ENCODE peak calls at places on chromosomes 12 and 14, in four cellular contexts. One of them, this sample, is unnamed.

GRCh38 chr14:76726551-76726961 is 34.7 kb upstream of the VASH1 start:
- DNase-seq in endothelial cell of umbilical vein: no peak
- DNase-seq in MM.1S: no peak
- DNase-seq in IMR-90: no peak
- DNase-seq in this sample: peak; percentile 61

GRCh38 chr12:111413442-111414086 is 7.8 kb downstream of the SH2B3 start:
- DNase-seq in IMR-90: peak; percentile 77
- DNase-seq in MM.1S: no peak
- DNase-seq in endothelial cell of umbilical vein: peak; percentile 43
- DNase-seq in this sample: peak; percentile 80

GRCh38 chr14:31410048-31410654 is 10.2 kb downstream of the HEATR5A start:
- DNase-seq in IMR-90: no peak
- DNase-seq in endothelial cell of umbilical vein: no peak
- DNase-seq in MM.1S: no peak
- DNase-seq in this sample: no peak

GRCh38 chr12:53751336-53752191 is at the start of gene CISTR:
- DNase-seq in endothelial cell of umbilical vein: no peak
- DNase-seq in MM.1S: peak; percentile 23
- DNase-seq in IMR-90: no peak
- DNase-seq in this sample: peak; percentile 81

GRCh38 chr12:123398177-123398916 is 14.4 kb downstream of the KMT5A start:
- DNase-seq in IMR-90: peak; percentile 37
- DNase-seq in endothelial cell of umbilical vein: peak; percentile 87
- DNase-seq in MM.1S: no peak
- DNase-seq in this sample: no peak

GRCh38 chr14:86057018-86057667 is 527.2 kb downstream of the FLRT2 start:
- DNase-seq in MM.1S: peak; percentile 7
- DNase-seq in IMR-90: peak; percentile 39
- DNase-seq in endothelial cell of umbilical vein: peak; percentile 36
- DNase-seq in this sample: peak; percentile 63

GRCh38 chr12:114848661-114849060 is 164.7 kb upstream of the TBX3 start:
- DNase-seq in endothelial cell of umbilical vein: no peak
- DNase-seq in IMR-90: peak; percentile 93
- DNase-seq in MM.1S: no peak
- DNase-seq in this sample: no peak

GRCh38 chr12:26128180-26128579 is 3.3 kb upstream of the BHLHE41 start:
- DNase-seq in MM.1S: no peak
- DNase-seq in IMR-90: no peak
- DNase-seq in endothelial cell of umbilical vein: no peak
- DNase-seq in this sample: no peak

GRCh38 chr12:115225845-115226244 is 541.9 kb upstream of the TBX3 start:
- DNase-seq in endothelial cell of umbilical vein: no peak
- DNase-seq in MM.1S: no peak
- DNase-seq in IMR-90: no peak
- DNase-seq in this sample: peak; percentile 38

GRCh38 chr12:56261503-56262230 is 3.5 kb upstream of the ANKRD52 start:
- DNase-seq in IMR-90: peak; percentile 71
- DNase-seq in MM.1S: no peak
- DNase-seq in endothelial cell of umbilical vein: no peak
- DNase-seq in this sample: no peak

GRCh38 chr12:112524269-112524668 is 105.5 kb downstream of the PTPN11 start:
- DNase-seq in IMR-90: no peak
- DNase-seq in endothelial cell of umbilical vein: no peak
- DNase-seq in MM.1S: no peak
- DNase-seq in this sample: no peak

DNA sequence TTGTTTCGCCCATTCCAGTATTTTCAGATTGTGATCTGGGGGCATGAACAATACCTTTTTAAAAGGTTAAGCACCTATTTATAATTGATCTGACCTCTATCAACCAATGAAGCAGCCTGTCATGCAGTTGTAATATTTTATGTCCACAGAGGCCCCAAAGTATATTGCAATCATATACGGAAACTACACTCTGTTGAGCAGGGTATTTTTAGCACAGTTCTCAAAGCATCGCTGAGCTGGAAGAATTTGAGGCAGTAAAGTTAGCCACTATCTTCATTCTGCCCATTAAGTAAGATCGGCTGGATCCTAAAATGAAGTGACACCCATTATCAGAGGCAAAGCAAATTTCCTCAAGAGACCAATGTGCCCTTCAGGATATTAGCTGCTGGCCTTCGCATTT is 47.7 kb upstream of the GRIP1 start:
- DNase-seq in endothelial cell of umbilical vein: no peak
- DNase-seq in IMR-90: no peak
- DNase-seq in MM.1S: no peak
- DNase-seq in this sample: no peak
- H3K4me3 ChIP-seq in endothelial cell of umbilical vein: no peak overlapping the region
- H3K4me3 ChIP-seq in IMR-90: no peak overlapping the region
- H3K4me3 ChIP-seq in MM.1S: no peak overlapping the region
- H3K4me3 ChIP-seq in this sample: no peak overlapping the region

GRCh38 chr12:105102673-105103072 is 4.9 kb upstream of the WASHC4 start:
- DNase-seq in endothelial cell of umbilical vein: no peak
- DNase-seq in IMR-90: no peak
- DNase-seq in MM.1S: no peak
- DNase-seq in this sample: no peak

GRCh38 chr12:105099355-105099754 is 8.2 kb upstream of the WASHC4 start:
- DNase-seq in endothelial cell of umbilical vein: no peak
- DNase-seq in MM.1S: no peak
- DNase-seq in IMR-90: no peak
- DNase-seq in this sample: no peak

GRCh38 chr12:105100207-105100985 is 7.1 kb upstream of the WASHC4 start:
- DNase-seq in IMR-90: peak; percentile 76
- DNase-seq in MM.1S: no peak
- DNase-seq in endothelial cell of umbilical vein: peak; percentile 37
- DNase-seq in this sample: no peak

GRCh38 chr12:105104762-105105161 is 2.8 kb upstream of the WASHC4 start:
- DNase-seq in IMR-90: no peak
- DNase-seq in endothelial cell of umbilical vein: no peak
- DNase-seq in MM.1S: no peak
- DNase-seq in this sample: no peak

GRCh38 chr12:105100998-105101397 is 6.5 kb upstream of the WASHC4 start:
- DNase-seq in IMR-90: peak; percentile 45
- DNase-seq in MM.1S: no peak
- DNase-seq in endothelial cell of umbilical vein: peak; percentile 22
- DNase-seq in this sample: no peak
- TF ChIP-seq CTCF in IMR-90: peak; percentile 44
- TF ChIP-seq CTCF in MM.1S: no peak
- TF ChIP-seq CTCF in endothelial cell of umbilical vein: no peak
- TF ChIP-seq CTCF in this sample: no peak

GRCh38 chr14:75418779-75419768 is 8.7 kb upstream of the JDP2 start:
- DNase-seq in IMR-90: no peak
- DNase-seq in MM.1S: no peak
- DNase-seq in endothelial cell of umbilical vein: no peak
- DNase-seq in this sample: peak; percentile 95
- H3K9ac ChIP-seq in IMR-90: no peak overlapping the region
- H3K9ac ChIP-seq in MM.1S: no peak overlapping the region
- H3K9ac ChIP-seq in endothelial cell of umbilical vein: no peak overlapping the region
- H3K9ac ChIP-seq in this sample: no peak overlapping the region

GRCh38 chr14:100252684-100253083 is 13.7 kb downstream of the YY1 start:
- DNase-seq in endothelial cell of umbilical vein: no peak
- DNase-seq in IMR-90: no peak
- DNase-seq in MM.1S: no peak
- DNase-seq in this sample: no peak

GRCh38 chr14:100246136-100246535 is 7.2 kb downstream of the YY1 start:
- DNase-seq in MM.1S: no peak
- DNase-seq in IMR-90: no peak
- DNase-seq in endothelial cell of umbilical vein: no peak
- DNase-seq in this sample: peak; percentile 59

GRCh38 chr14:100246809-100247428 is 8.0 kb downstream of the YY1 start:
- DNase-seq in IMR-90: peak; percentile 47
- DNase-seq in endothelial cell of umbilical vein: peak; percentile 67
- DNase-seq in MM.1S: no peak
- DNase-seq in this sample: peak; percentile 49

GRCh38 chr14:100256339-100256895 is 17.5 kb downstream of the YY1 start:
- DNase-seq in MM.1S: peak; percentile 14
- DNase-seq in IMR-90: no peak
- DNase-seq in endothelial cell of umbilical vein: no peak
- DNase-seq in this sample: no peak

DNA sequence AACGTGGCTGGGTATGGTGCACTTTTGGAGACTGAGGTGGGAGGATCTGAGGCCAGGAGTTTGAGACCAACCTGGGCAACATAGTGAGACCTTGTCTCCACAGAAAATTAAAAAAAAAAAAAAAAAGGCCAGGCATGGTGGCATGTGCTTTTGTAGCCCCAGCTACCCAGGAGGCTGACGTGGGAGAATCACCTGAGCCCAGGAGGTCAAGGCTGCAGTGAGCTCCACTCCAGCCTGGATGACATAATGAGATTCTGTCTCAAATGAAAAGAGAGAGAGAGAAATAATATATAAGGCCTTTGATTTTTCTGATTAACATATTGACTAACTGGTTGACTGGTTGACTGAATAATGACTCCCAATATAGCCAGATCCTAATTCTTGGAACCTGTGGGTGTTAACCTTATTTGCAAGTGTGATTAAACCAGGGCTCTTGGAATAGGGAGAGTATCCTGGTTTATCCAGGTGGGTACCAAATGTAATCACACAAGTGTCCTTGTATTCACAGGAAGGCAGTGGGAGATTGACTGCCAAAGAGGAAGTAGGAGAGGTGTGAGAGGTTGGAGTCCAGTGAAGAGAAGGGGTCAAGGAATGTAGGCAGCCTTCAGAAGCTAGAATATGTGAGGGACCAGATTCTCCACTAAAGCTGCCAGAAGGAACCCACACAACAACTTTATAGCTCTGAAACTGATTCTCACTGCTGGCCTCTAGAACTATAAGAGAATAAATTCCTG is 12.0 kb downstream of the YY1 start:
- DNase-seq in endothelial cell of umbilical vein: no peak
- DNase-seq in IMR-90: no peak
- DNase-seq in MM.1S: no peak
- DNase-seq in this sample: no peak
- H3K4me3 ChIP-seq in endothelial cell of umbilical vein: no peak overlapping the region
- H3K4me3 ChIP-seq in IMR-90: no peak overlapping the region
- H3K4me3 ChIP-seq in MM.1S: no peak overlapping the region
- H3K4me3 ChIP-seq in this sample: no peak overlapping the region

GRCh38 chr14:72543325-72543724 is 350.6 kb downstream of the DPF3 start:
- DNase-seq in endothelial cell of umbilical vein: no peak
- DNase-seq in IMR-90: peak; percentile 57
- DNase-seq in MM.1S: no peak
- DNase-seq in this sample: peak; percentile 10

GRCh38 chr14:72540836-72541235 is 353.1 kb downstream of the DPF3 start:
- DNase-seq in endothelial cell of umbilical vein: no peak
- DNase-seq in IMR-90: no peak
- DNase-seq in MM.1S: no peak
- DNase-seq in this sample: no peak

GRCh38 chr14:72541546-72541945 is 352.4 kb downstream of the DPF3 start:
- DNase-seq in IMR-90: no peak
- DNase-seq in endothelial cell of umbilical vein: no peak
- DNase-seq in MM.1S: no peak
- DNase-seq in this sample: peak; percentile 19

GRCh38 chr14:72535485-72535884 is 358.4 kb downstream of the DPF3 start:
- DNase-seq in MM.1S: no peak
- DNase-seq in IMR-90: no peak
- DNase-seq in endothelial cell of umbilical vein: no peak
- DNase-seq in this sample: no peak

DNA sequence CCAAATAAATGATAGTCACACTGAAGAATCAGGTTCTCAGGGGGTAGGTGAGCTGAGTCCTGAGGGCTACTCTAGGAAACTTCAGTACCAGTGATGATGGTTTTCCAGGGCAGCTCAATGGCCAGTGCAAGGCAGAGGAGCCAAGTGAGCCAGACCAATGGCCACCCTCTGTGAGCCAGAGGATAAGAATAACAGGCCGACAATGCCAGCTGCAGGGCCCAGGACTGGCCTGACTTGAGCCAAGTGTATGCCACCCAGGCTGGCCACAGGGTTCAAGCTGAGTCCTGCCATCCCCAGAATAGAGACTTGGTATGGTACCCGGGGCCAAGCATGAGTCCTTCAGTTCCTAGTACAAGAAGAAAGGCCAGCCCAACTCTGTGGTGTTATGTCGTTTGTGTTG is 355.5 kb downstream of the DPF3 start:
- DNase-seq in IMR-90: no peak
- DNase-seq in MM.1S: no peak
- DNase-seq in endothelial cell of umbilical vein: no peak
- DNase-seq in this sample: no peak
- TF ChIP-seq CTCF in IMR-90: no peak
- TF ChIP-seq CTCF in MM.1S: no peak
- TF ChIP-seq CTCF in endothelial cell of umbilical vein: no peak
- TF ChIP-seq CTCF in this sample: no peak

GRCh38 chr12:117043598-117043901 is 55.7 kb downstream of the TESC start:
- DNase-seq in IMR-90: no peak
- DNase-seq in MM.1S: no peak
- DNase-seq in endothelial cell of umbilical vein: no peak
- DNase-seq in this sample: no peak

GRCh38 chr12:117040496-117040895 is 58.7 kb downstream of the TESC start:
- DNase-seq in IMR-90: no peak
- DNase-seq in MM.1S: no peak
- DNase-seq in endothelial cell of umbilical vein: no peak
- DNase-seq in this sample: no peak

GRCh38 chr12:117041798-117042170 is 57.4 kb downstream of the TESC start:
- DNase-seq in endothelial cell of umbilical vein: no peak
- DNase-seq in IMR-90: no peak
- DNase-seq in MM.1S: no peak
- DNase-seq in this sample: no peak

GRCh38 chr12:117044311-117044710 is 54.9 kb downstream of the TESC start:
- DNase-seq in IMR-90: no peak
- DNase-seq in MM.1S: no peak
- DNase-seq in endothelial cell of umbilical vein: no peak
- DNase-seq in this sample: no peak

DNA sequence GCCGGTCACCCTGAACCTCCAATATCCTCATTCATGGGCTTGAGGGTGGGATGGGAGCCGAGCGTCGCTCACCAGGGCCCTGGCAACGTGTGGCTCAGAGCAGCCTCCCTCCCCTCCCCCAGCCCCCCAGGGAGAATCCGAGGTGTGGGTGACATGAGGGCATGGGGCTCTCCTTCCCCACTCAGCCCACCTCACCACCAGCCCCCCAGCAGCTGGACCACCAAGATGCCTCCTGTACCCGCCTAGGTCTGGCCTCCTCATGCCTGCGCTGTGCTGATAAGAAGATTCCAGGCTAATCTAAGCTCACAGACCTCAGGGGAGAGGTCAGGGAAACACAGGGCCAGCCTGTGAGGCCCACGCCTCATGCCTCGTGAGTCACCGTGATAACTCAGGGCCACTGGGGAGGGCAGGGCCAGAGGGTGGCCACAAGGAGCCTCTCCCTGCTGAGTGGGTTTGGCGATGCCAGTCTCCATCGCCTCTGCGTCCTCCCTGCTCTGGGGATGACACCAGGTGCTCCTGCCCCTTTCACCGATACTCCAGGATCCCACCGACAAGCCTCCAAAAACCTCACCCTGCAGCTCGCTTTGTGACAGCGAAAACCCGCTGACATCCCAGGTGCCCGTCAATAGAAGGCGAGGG is 56.9 kb downstream of the TESC start:
- DNase-seq in IMR-90: peak; percentile 8
- DNase-seq in MM.1S: no peak
- DNase-seq in endothelial cell of umbilical vein: peak; percentile 26
- DNase-seq in this sample: peak; percentile 70
- H3K9ac ChIP-seq in IMR-90: no peak overlapping the region
- H3K9ac ChIP-seq in MM.1S: no peak overlapping the region
- H3K9ac ChIP-seq in endothelial cell of umbilical vein: no peak overlapping the region
- H3K9ac ChIP-seq in this sample: no peak overlapping the region

This sample was measured in endodermal cell.